ENCODE peak calls at places on chromosomes 7 and 10, in five cellular contexts. X is CD4-positive, alpha-beta memory T cell; J is psoas muscle; F is transverse colon; Q is upper lobe of right lung. P is an unnamed sample. For H3K27me3 and H3K36me3, the result is how much of the 10 kb centered on the place peaks cover.

GRCh38 chr7:78018541-78019456 is 220.2 kb downstream of the PHTF2 start:
- DNase-seq in Q (peak), X (no peak), F (peak), J (peak), P (no peak)

GRCh38 chr7:102891693-102892261 is 21.0 kb upstream of the LRRC17 start:
- DNase-seq in J (peak), Q (no peak), X (no peak), F (peak), P (no peak)

GRCh38 chr7:111137296-111138195 is 46.6 kb downstream of the LRRN3 start:
- DNase-seq in Q (peak), X (no peak), J (no peak), F (no peak), P (no peak)

GRCh38 chr10:69716711-69717560 is 84.8 kb upstream of the COL13A1 start:
- DNase-seq in J (peak), F (peak), X (peak), Q (peak), P (peak)

GRCh38 chr10:62076872-62077271 is 175.4 kb downstream of the ARID5B start:
- DNase-seq in J (no peak), X (no peak), Q (no peak), F (no peak), P (no peak)

GRCh38 chr7:157521752-157522151 is 184.9 kb downstream of the DNAJB6 start:
- DNase-seq in Q (peak), X (no peak), J (no peak), F (no peak), P (no peak)

GRCh38 chr7:38284553-38284952 is 11.1 kb upstream of the TARP start:
- DNase-seq in F (no peak), J (no peak), Q (no peak), X (no peak), P (no peak)

GRCh38 chr7:102198557-102198956 is 88.1 kb upstream of the SH2B2 start:
- DNase-seq in F (no peak), Q (no peak), J (no peak), X (no peak), P (no peak)

GRCh38 chr10:97319671-97320479 is 804 bp downstream of the FRAT1 start:
- DNase-seq in F (peak), J (peak), X (peak), Q (peak), P (peak)

GRCh38 chr7:81704595-81704994 is 65.3 kb downstream of the HGF start:
- DNase-seq in X (no peak), Q (no peak), F (no peak), J (no peak), P (no peak)

GRCh38 chr7:113907617-113908016 is 11.2 kb downstream of the PPP1R3A start:
- DNase-seq in F (no peak), Q (no peak), X (no peak), J (no peak), P (no peak)

GRCh38 chr10:108956149-108956548 is 967.2 kb downstream of the XPNPEP1 start:
- DNase-seq in Q (no peak), X (no peak), F (no peak), J (no peak), P (no peak)

GRCh38 chr7:156014808-156015207 is 202.5 kb upstream of the SHH start:
- DNase-seq in X (no peak), F (no peak), J (no peak), Q (no peak), P (no peak)

GRCh38 chr10:8919291-8919690 is 864.8 kb downstream of the GATA3 start:
- DNase-seq in F (no peak), J (no peak), Q (no peak), X (no peak), P (no peak)

GRCh38 chr10:35770817-35771355 is 128.8 kb upstream of the FZD8 start:
- DNase-seq in J (no peak), Q (no peak), F (peak), X (no peak), P (peak)

GRCh38 chr10:70672165-70672992 is at the start of gene ADAMTS14:
- DNase-seq in Q (peak), F (peak), X (no peak), J (peak), P (peak)

GRCh38 chr10:74929197-74929596 is 102.8 kb downstream of the KAT6B start:
- DNase-seq in Q (no peak), X (no peak), F (no peak), J (no peak), P (no peak)

GRCh38 chr7:27262121-27262520 is 19.5 kb downstream of the EVX1 start:
- DNase-seq in X (no peak), Q (no peak), J (no peak), F (no peak), P (no peak)

GRCh38 chr10:95236068-95236903 is 42.2 kb downstream of the ACSM6 start:
- DNase-seq in Q (no peak), X (no peak), F (no peak), J (no peak), P (no peak)

GRCh38 chr7:36677769-36678435 is 46.4 kb downstream of the AOAH start:
- DNase-seq in J (no peak), Q (no peak), X (no peak), F (no peak), P (no peak)

GRCh38 chr10:14953452-14954000 is 370 bp downstream of the DCLRE1C start:
- DNase-seq in F (peak), J (peak), Q (no peak), X (peak), P (peak)

GRCh38 chr7:22776964-22777363 is 45.7 kb downstream of the TOMM7 start:
- DNase-seq in F (no peak), X (no peak), Q (no peak), J (no peak), P (no peak)

GRCh38 chr10:26983156-26983555 is 117.1 kb downstream of the ANKRD26 start:
- DNase-seq in Q (no peak), X (no peak), J (no peak), F (no peak), P (no peak)
- H3K4me3 ChIP-seq in Q (no peak), X (no peak), J (no peak), F (no peak), P (no peak)

DNA sequence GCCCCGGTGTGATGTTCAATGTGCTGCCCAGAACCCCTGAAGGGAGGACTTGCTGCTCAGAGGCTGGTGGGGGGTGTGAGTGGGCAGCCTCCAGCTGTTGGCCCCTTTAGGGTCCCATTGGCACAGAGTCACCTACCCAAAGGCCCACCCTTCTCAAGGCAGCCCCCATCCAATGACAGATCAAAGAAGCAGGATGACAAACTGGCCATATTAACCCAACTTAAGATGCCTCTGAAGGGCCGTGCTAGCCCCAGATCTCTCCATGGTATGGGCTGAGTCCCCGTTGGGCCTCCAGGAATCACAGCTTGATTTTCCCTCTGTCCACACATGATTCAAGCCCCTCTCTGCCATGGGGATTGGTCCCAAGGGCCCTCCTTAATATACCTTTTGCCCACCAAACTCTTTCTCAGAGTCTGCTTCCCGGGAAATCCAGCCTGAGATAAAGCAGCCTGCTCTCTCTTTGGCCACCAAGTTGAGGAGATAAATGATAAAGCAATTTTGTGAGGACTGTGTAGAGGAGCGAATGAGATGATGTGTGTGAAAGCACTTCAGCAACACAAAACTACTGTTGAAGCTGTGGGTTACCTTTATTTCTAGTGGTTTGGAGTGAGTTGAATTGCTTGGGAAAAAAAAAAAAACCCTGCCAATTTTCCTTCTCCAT is 38.2 kb upstream of the C10orf71 start:
- DNase-seq in J (no peak), X (no peak), Q (no peak), F (no peak), P (no peak)
- H3K27me3 ChIP-seq in J (under half), X (under half), Q (under half), F (under half), P (under half)

GRCh38 chr10:110511734-110512449 is 14.2 kb downstream of the DUSP5 start:
- DNase-seq in J (no peak), F (no peak), Q (no peak), X (no peak), P (no peak)

GRCh38 chr10:110512461-110513187 is 14.9 kb downstream of the DUSP5 start:
- DNase-seq in Q (no peak), X (no peak), J (no peak), F (no peak), P (no peak)

GRCh38 chr10:110513949-110514348 is 16.2 kb downstream of the DUSP5 start:
- DNase-seq in J (no peak), X (no peak), F (no peak), Q (no peak), P (no peak)

GRCh38 chr10:110514848-110515247 is 17.1 kb downstream of the DUSP5 start:
- DNase-seq in Q (no peak), F (no peak), X (no peak), J (no peak), P (no peak)

GRCh38 chr10:110516815-110517492 is 19.2 kb downstream of the DUSP5 start:
- DNase-seq in Q (no peak), J (no peak), X (no peak), F (no peak), P (no peak)
- H3K36me3 ChIP-seq in Q (under half), J (under half), X (under half), F (under half), P (under half)

DNA sequence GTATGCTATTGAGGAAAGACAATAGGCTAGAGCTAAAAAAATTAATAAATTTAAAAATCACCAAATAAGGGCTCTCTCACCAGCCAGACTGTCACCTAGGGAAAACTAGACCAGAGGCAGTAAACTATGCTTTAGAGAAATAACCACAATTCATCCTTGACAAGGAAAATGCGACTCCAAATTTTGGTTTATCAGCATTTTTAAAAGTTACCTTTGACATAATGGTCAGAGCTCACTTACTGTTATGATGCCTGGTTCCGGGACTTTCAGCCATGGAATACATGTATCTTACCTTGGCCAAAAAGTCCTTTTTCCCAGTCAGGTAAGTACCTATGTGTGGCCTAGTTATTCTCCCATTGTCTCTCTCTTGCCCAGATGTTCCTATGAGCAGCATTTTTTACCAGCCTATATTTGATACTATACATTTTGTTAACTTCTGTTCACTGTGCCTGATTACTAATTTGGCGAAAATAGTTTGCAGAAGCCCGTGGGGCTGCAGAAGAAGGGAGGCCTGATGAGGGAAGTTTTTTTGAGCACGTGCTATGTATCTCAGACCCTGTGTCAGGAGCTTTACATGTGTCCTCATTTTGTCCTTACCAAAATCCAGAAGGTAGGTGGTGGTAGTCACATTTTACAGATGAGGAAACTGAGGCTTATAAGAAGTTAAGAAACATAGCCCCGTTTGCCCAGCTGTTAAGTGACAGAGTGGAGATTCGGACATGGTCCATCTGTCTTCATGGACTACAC is 149.7 kb downstream of the CELF2 start:
- DNase-seq in J (no peak), F (no peak), Q (no peak), X (no peak), P (no peak)
- H3K4me3 ChIP-seq in J (peak), F (no peak), Q (peak), X (peak), P (no peak)

GRCh38 chr7:72467237-72467636 is 55.1 kb upstream of the CALN1 start:
- DNase-seq in Q (no peak), X (no peak), J (no peak), F (no peak), P (peak)

GRCh38 chr7:72462311-72462710 is 50.2 kb upstream of the CALN1 start:
- DNase-seq in X (no peak), F (no peak), Q (no peak), J (no peak), P (no peak)

GRCh38 chr7:72466797-72467196 is 54.7 kb upstream of the CALN1 start:
- DNase-seq in F (no peak), J (no peak), X (no peak), Q (no peak), P (no peak)

DNA sequence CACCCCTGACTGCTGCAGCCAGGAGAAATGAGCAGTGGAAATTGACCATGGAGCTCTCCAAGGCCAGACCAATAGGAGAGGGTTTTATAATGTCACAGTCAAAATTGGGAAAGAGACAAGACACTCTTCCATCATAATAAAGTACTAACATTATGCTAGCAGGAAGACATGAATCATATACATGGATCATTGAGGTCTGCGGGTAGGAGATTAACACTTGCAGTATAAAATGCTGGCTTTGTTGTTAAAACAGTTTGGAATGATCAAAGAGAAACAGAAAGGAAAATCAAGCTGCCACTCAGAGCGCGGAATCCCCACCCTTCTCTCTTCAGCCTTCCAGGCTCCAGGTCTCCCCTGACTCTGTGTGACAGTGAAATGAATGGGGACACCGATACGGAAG is 53.4 kb upstream of the CALN1 start:
- DNase-seq in X (no peak), F (no peak), Q (no peak), J (no peak), P (no peak)
- H3K27me3 ChIP-seq in X (under half), F (under half), Q (under half), J (under half), P (under half)

P was measured in H7.